ENCODE peak calls at places on chromosomes 6 and 20, in five cellular contexts. P is NCI-H1105 treated with DMSO at 0.1 percent for 48 hours, F is right cardiac atrium, J is NCI-H2081, R is lung microvascular endothelial cell. W is an unnamed sample.

GRCh38 chr6:4496284-4496683 is 279.9 kb upstream of the CDYL start:
- DNase-seq in P (no peak), F (no peak), J (no peak), R (no peak), W (no peak)

GRCh38 chr6:31952140-31952805 is 6.4 kb downstream of the CFB start:
- DNase-seq in P (peak), F (peak), J (no peak), R (peak), W (no peak)

GRCh38 chr20:17863577-17864292 is 104.9 kb downstream of the SNX5 start:
- DNase-seq in P (no peak), F (no peak), J (no peak), R (peak), W (no peak)

GRCh38 chr6:36757206-36757605 is 59.6 kb downstream of the RAB44 start:
- DNase-seq in P (no peak), F (no peak), J (no peak), R (peak), W (no peak)

GRCh38 chr20:59431014-59431413 is 130.6 kb downstream of the EDN3 start:
- DNase-seq in P (no peak), F (no peak), J (no peak), R (no peak), W (no peak)

GRCh38 chr6:136016228-136017225 is 165.0 kb downstream of the PDE7B start:
- DNase-seq in P (peak), F (no peak), J (peak), R (no peak), W (no peak)

GRCh38 chr6:111692327-111693164 is 86.9 kb upstream of the TRAF3IP2 start:
- DNase-seq in P (no peak), F (no peak), J (no peak), R (peak), W (no peak)

GRCh38 chr6:25519856-25520255 is 132.2 kb upstream of the SCGN start:
- DNase-seq in P (no peak), F (no peak), J (no peak), R (no peak), W (no peak)

GRCh38 chr20:32510601-32511357 is 74.4 kb downstream of the NOL4L start:
- DNase-seq in P (peak), F (no peak), J (no peak), R (no peak), W (no peak)

GRCh38 chr6:25366785-25367657 is 87.8 kb downstream of the CARMIL1 start:
- DNase-seq in P (no peak), F (no peak), J (no peak), R (no peak), W (no peak)

GRCh38 chr6:25250878-25251277 is 28.3 kb upstream of the CARMIL1 start:
- DNase-seq in P (no peak), F (no peak), J (no peak), R (no peak), W (no peak)

GRCh38 chr20:2206957-2207769 is 88.6 kb upstream of the TGM3 start:
- DNase-seq in P (peak), F (peak), J (peak), R (peak), W (peak)

GRCh38 chr6:6588924-6589696 is 590 bp downstream of the LY86 start:
- DNase-seq in P (no peak), F (no peak), J (no peak), R (no peak), W (no peak)

GRCh38 chr6:133699986-133700385 is 188.9 kb upstream of the TCF21 start:
- DNase-seq in P (no peak), F (no peak), J (no peak), R (no peak), W (no peak)

GRCh38 chr6:39362487-39362865 is 40.0 kb upstream of the KCNK16 start:
- DNase-seq in P (peak), F (no peak), J (peak), R (no peak), W (no peak)

GRCh38 chr6:56663344-56663743 is 20.7 kb upstream of the DST start:
- DNase-seq in P (no peak), F (peak), J (peak), R (no peak), W (no peak)

GRCh38 chr20:45407067-45407745 is 883 bp upstream of the DBNDD2 start:
- DNase-seq in P (peak), F (peak), J (peak), R (peak), W (no peak)

GRCh38 chr20:56483970-56484369 is 15.5 kb downstream of the RTF2 start:
- DNase-seq in P (no peak), F (no peak), J (no peak), R (peak), W (no peak)

GRCh38 chr6:133467231-133467981 is 226.2 kb downstream of the EYA4 start:
- DNase-seq in P (no peak), F (no peak), J (no peak), R (no peak), W (no peak)

GRCh38 chr6:81938991-81939773 is 186.7 kb upstream of the TENT5A start:
- DNase-seq in P (no peak), F (no peak), J (no peak), R (no peak), W (no peak)

GRCh38 chr6:143804835-143805239 is 38.3 kb upstream of the LTV1 start:
- DNase-seq in P (no peak), F (no peak), J (no peak), R (no peak), W (no peak)

GRCh38 chr20:46933150-46933549 is 38.5 kb downstream of the EYA2 start:
- DNase-seq in P (no peak), F (no peak), J (no peak), R (no peak), W (no peak)

GRCh38 chr6:108105584-108105983 is 31.0 kb upstream of the OSTM1 start:
- DNase-seq in P (no peak), F (no peak), J (no peak), R (no peak), W (no peak)

GRCh38 chr20:5222919-5223634 is 93.7 kb downstream of the PROKR2 start:
- DNase-seq in P (peak), F (peak), J (peak), R (peak), W (no peak)

GRCh38 chr6:146103416-146104072 is 74.7 kb downstream of the GRM1 start:
- DNase-seq in P (no peak), F (no peak), J (no peak), R (no peak), W (peak)

GRCh38 chr6:42787018-42787611 is 5.3 kb downstream of the BICRAL start:
- DNase-seq in P (no peak), F (no peak), J (no peak), R (no peak), W (no peak)

GRCh38 chr6:52574709-52575489 is 2.0 kb downstream of the TRAM2 start:
- DNase-seq in P (no peak), F (peak), J (no peak), R (no peak), W (no peak)

GRCh38 chr6:43926644-43927524 is 156.9 kb downstream of the VEGFA start:
- DNase-seq in P (peak), F (peak), J (peak), R (peak), W (peak)

GRCh38 chr6:125019873-125020272 is 57.6 kb downstream of the RNF217 start:
- DNase-seq in P (peak), F (peak), J (peak), R (no peak), W (no peak)

GRCh38 chr20:57573176-57573575 is 12.3 kb downstream of the PCK1 start:
- DNase-seq in P (no peak), F (no peak), J (no peak), R (no peak), W (no peak)

GRCh38 chr6:11011787-11012234 is 32.3 kb downstream of the ELOVL2 start:
- DNase-seq in P (no peak), F (peak), J (no peak), R (no peak), W (no peak)

GRCh38 chr6:130167655-130168054 is 55.1 kb downstream of the SAMD3 start:
- DNase-seq in P (no peak), F (no peak), J (no peak), R (no peak), W (no peak)

GRCh38 chr6:102402635-102403329 is 1009.3 kb downstream of the GRIK2 start:
- DNase-seq in P (no peak), F (no peak), J (no peak), R (no peak), W (no peak)

GRCh38 chr20:40563296-40563950 is 125.6 kb downstream of the MAFB start:
- DNase-seq in P (peak), F (peak), J (no peak), R (no peak), W (no peak)

GRCh38 chr6:40312213-40313015 is 274.8 kb downstream of the LRFN2 start:
- DNase-seq in P (no peak), F (no peak), J (no peak), R (no peak), W (no peak)

GRCh38 chr20:41355192-41355591 is 11.4 kb downstream of the EMILIN3 start:
- DNase-seq in P (no peak), F (no peak), J (no peak), R (no peak), W (no peak)

GRCh38 chr6:155400022-155400965 is 55.3 kb downstream of the NOX3 start:
- DNase-seq in P (no peak), F (no peak), J (peak), R (no peak), W (no peak)

GRCh38 chr6:36038120-36038876 is 10.7 kb downstream of the MAPK14 start:
- DNase-seq in P (no peak), F (no peak), J (no peak), R (no peak), W (no peak)

GRCh38 chr20:36149469-36149868 is 5.1 kb upstream of the EPB41L1 start:
- DNase-seq in P (no peak), F (peak), J (no peak), R (no peak), W (no peak)